ENCODE peak calls at places on chromosomes 11 and 22, in four cellular contexts. A is GM13977, Y is AG09309, B is NCI-H748 treated with DMSO at 0.1 percent for 48 hours. F is an unnamed sample.

GRCh38 chr11:64294665-64295289 is 3.7 kb downstream of the KCNK4 start:
- DNase-seq in A (no peak), Y (no peak), B (no peak), F (no peak)

GRCh38 chr11:126186708-126187481 is 24.6 kb downstream of the RPUSD4 start:
- DNase-seq in A (no peak), Y (no peak), B (no peak), F (no peak)

GRCh38 chr11:14021738-14022137 is 59.2 kb downstream of the SPON1 start:
- DNase-seq in A (no peak), Y (no peak), B (peak), F (no peak)

GRCh38 chr11:15958939-15959338 is 397.4 kb downstream of the SOX6 start:
- DNase-seq in A (no peak), Y (no peak), B (no peak), F (no peak)

GRCh38 chr22:35119494-35119893 is 53.5 kb downstream of the ISX start:
- DNase-seq in A (no peak), Y (no peak), B (no peak), F (no peak)

GRCh38 chr11:82927264-82927880 is 25.8 kb downstream of the DDIAS start:
- DNase-seq in A (peak), Y (peak), B (peak), F (no peak)

GRCh38 chr11:59560290-59560701 is 49.0 kb downstream of the OR4D9 start:
- DNase-seq in A (peak), Y (no peak), B (peak), F (no peak)

GRCh38 chr11:73177380-73178091 is 35.4 kb upstream of the FCHSD2 start:
- DNase-seq in A (no peak), Y (no peak), B (no peak), F (no peak)

GRCh38 chr11:15903246-15903645 is 453.1 kb downstream of the SOX6 start:
- DNase-seq in A (no peak), Y (no peak), B (no peak), F (no peak)

GRCh38 chr11:70364745-70365535 is 33.4 kb upstream of the CTTN start:
- DNase-seq in A (no peak), Y (no peak), B (no peak), F (peak)

GRCh38 chr11:1773131-1773510 is 9.4 kb upstream of the CTSD start:
- DNase-seq in A (no peak), Y (no peak), B (no peak), F (no peak)

GRCh38 chr22:49483281-49483905 is 344.3 kb downstream of the BRD1 start:
- DNase-seq in A (no peak), Y (no peak), B (no peak), F (no peak)

GRCh38 chr22:27842994-27843431 is 41.5 kb upstream of the MN1 start:
- DNase-seq in A (no peak), Y (peak), B (no peak), F (no peak)

GRCh38 chr11:12213920-12214319 is 103.5 kb downstream of the MICAL2 start:
- DNase-seq in A (no peak), Y (no peak), B (no peak), F (no peak)

F was measured in stimulated activated effector memory CD8-positive, alpha-beta T cell treated with anti-CD3 and anti-CD28 coated beads, Interleukin-12 subunit alpha, Interleukin-12 subunit beta, amount 100 ng/mL, for 72 hours.